ENCODE peak calls at places on chromosomes 7 and 10, in nine cellular contexts. P is lower lobe of right lung, N is pancreas, I is T-cell, K is uterus, E is NCI-H2171 treated with DMSO at 0.1 percent for 48 hours, U is GF-D8, T is NCI-H774, C is ELR. A is an unnamed sample.

GRCh38 chr7:857661-858060 is 18.7 kb upstream of the GET4 start:
- DNase-seq in P (no peak), N (peak), I (no peak), K (no peak), E (no peak), U (no peak), T (no peak), C (no peak), A (no peak)

GRCh38 chr10:104938031-104938430 is 296.9 kb downstream of the SORCS3 start:
- DNase-seq in P (no peak), N (no peak), I (no peak), K (no peak), E (no peak), U (no peak), T (no peak), C (no peak), A (no peak)

GRCh38 chr10:14758451-14758850 is 16.2 kb downstream of the FAM107B start:
- DNase-seq in P (no peak), N (no peak), I (no peak), K (no peak), E (no peak), U (no peak), T (no peak), C (no peak), A (no peak)

GRCh38 chr10:7314068-7314646 is 96.7 kb downstream of the SFMBT2 start:
- DNase-seq in P (no peak), N (no peak), I (no peak), K (no peak), E (no peak), U (no peak), T (no peak), C (no peak), A (no peak)

GRCh38 chr7:121537031-121537430 is 140.9 kb upstream of the FAM3C start:
- DNase-seq in P (no peak), N (no peak), I (no peak), K (no peak), E (no peak), U (no peak), T (no peak), C (no peak), A (no peak)

GRCh38 chr7:23696916-23697441 is 13.0 kb upstream of the STK31 start:
- DNase-seq in P (peak), N (peak), I (peak), K (no peak), E (peak), U (no peak), T (peak), C (peak), A (peak)

GRCh38 chr7:50362142-50362541 is 57.6 kb downstream of the IKZF1 start:
- DNase-seq in P (no peak), N (no peak), I (no peak), K (no peak), E (no peak), U (no peak), T (no peak), C (no peak), A (no peak)

GRCh38 chr7:138313829-138314178 is 146.3 kb upstream of the TRIM24 start:
- DNase-seq in P (no peak), N (no peak), I (no peak), K (no peak), E (no peak), U (no peak), T (no peak), C (no peak), A (no peak)

GRCh38 chr10:16923309-16923708 is 106.1 kb upstream of the RSU1 start:
- DNase-seq in P (no peak), N (no peak), I (no peak), K (no peak), E (no peak), U (no peak), T (no peak), C (no peak), A (no peak)

GRCh38 chr7:114392686-114393085 is 21.9 kb upstream of the FOXP2 start:
- DNase-seq in P (no peak), N (no peak), I (no peak), K (no peak), E (no peak), U (no peak), T (no peak), C (peak), A (no peak)

GRCh38 chr7:24366901-24367300 is 82.9 kb downstream of the NPY start:
- DNase-seq in P (no peak), N (no peak), I (no peak), K (no peak), E (peak), U (no peak), T (no peak), C (no peak), A (no peak)

GRCh38 chr10:28532223-28532508 is 752 bp upstream of the WAC start:
- DNase-seq in P (no peak), N (peak), I (no peak), K (no peak), E (peak), U (peak), T (no peak), C (peak), A (peak)

GRCh38 chr10:98268694-98269386 is 846 bp upstream of the LOXL4 start:
- DNase-seq in P (no peak), N (no peak), I (no peak), K (no peak), E (peak), U (no peak), T (no peak), C (no peak), A (peak)

GRCh38 chr7:153473189-153473588 is 579.0 kb upstream of the DPP6 start:
- DNase-seq in P (no peak), N (no peak), I (no peak), K (peak), E (no peak), U (no peak), T (no peak), C (no peak), A (no peak)

GRCh38 chr10:71090801-71091200 is 121.6 kb upstream of the UNC5B start:
- DNase-seq in P (no peak), N (peak), I (no peak), K (no peak), E (no peak), U (no peak), T (no peak), C (no peak), A (peak)

GRCh38 chr7:129074361-129074871 is 19.5 kb upstream of the TNPO3 start:
- DNase-seq in P (no peak), N (no peak), I (no peak), K (no peak), E (no peak), U (no peak), T (no peak), C (no peak), A (no peak)

GRCh38 chr7:103613655-103614642 is 167.9 kb upstream of the SLC26A5 start:
- DNase-seq in P (no peak), N (no peak), I (no peak), K (no peak), E (peak), U (no peak), T (no peak), C (peak), A (no peak)

GRCh38 chr7:158239290-158239981 is 348.2 kb downstream of the PTPRN2 start:
- DNase-seq in P (no peak), N (no peak), I (no peak), K (no peak), E (peak), U (no peak), T (peak), C (no peak), A (peak)

GRCh38 chr7:110922906-110923305 is 168.0 kb upstream of the LRRN3 start:
- DNase-seq in P (no peak), N (no peak), I (no peak), K (no peak), E (no peak), U (no peak), T (no peak), C (peak), A (no peak)

GRCh38 chr10:78215645-78216044 is 182.0 kb downstream of the RPS24 start:
- DNase-seq in P (no peak), N (no peak), I (no peak), K (peak), E (no peak), U (no peak), T (no peak), C (no peak), A (peak)

GRCh38 chr10:129764011-129764900 is 199.8 kb downstream of the EBF3 start:
- DNase-seq in P (peak), N (no peak), I (no peak), K (peak), E (no peak), U (no peak), T (no peak), C (no peak), A (peak)

GRCh38 chr7:130421685-130422084 is 19.1 kb downstream of the CEP41 start:
- DNase-seq in P (no peak), N (no peak), I (no peak), K (no peak), E (no peak), U (peak), T (peak), C (no peak), A (no peak)

GRCh38 chr7:133742709-133743538 is 384.2 kb upstream of the LRGUK start:
- DNase-seq in P (no peak), N (no peak), I (no peak), K (no peak), E (peak), U (no peak), T (no peak), C (peak), A (no peak)

GRCh38 chr7:149414171-149414570 is 46.7 kb downstream of the ZNF777 start:
- DNase-seq in P (no peak), N (no peak), I (no peak), K (no peak), E (no peak), U (no peak), T (no peak), C (no peak), A (no peak)

GRCh38 chr7:469591-469961 is 50.1 kb downstream of the PDGFA start:
- DNase-seq in P (no peak), N (peak), I (no peak), K (peak), E (no peak), U (no peak), T (no peak), C (no peak), A (no peak)

GRCh38 chr10:124724279-124725027 is 19.7 kb downstream of the FAM53B start:
- DNase-seq in P (no peak), N (peak), I (no peak), K (peak), E (no peak), U (no peak), T (no peak), C (no peak), A (no peak)

GRCh38 chr7:29434405-29434804 is 129.2 kb upstream of the PRR15 start:
- DNase-seq in P (no peak), N (no peak), I (no peak), K (no peak), E (no peak), U (no peak), T (no peak), C (no peak), A (no peak)

GRCh38 chr7:74305987-74306736 is 17.0 kb downstream of the CLIP2 start:
- DNase-seq in P (no peak), N (no peak), I (no peak), K (no peak), E (no peak), U (no peak), T (no peak), C (no peak), A (no peak)

GRCh38 chr7:143512488-143513340 is 35.0 kb downstream of the TAS2R41 start:
- DNase-seq in P (no peak), N (no peak), I (no peak), K (no peak), E (no peak), U (no peak), T (no peak), C (no peak), A (no peak)

GRCh38 chr7:132904209-132904608 is 177.7 kb downstream of the CHCHD3 start:
- DNase-seq in P (no peak), N (no peak), I (no peak), K (no peak), E (no peak), U (no peak), T (no peak), C (peak), A (no peak)

GRCh38 chr10:77041636-77042258 is 595.9 kb downstream of the KCNMA1 start:
- DNase-seq in P (peak), N (no peak), I (peak), K (no peak), E (no peak), U (peak), T (no peak), C (no peak), A (no peak)

GRCh38 chr7:107951896-107952295 is 51.1 kb downstream of the LAMB1 start:
- DNase-seq in P (no peak), N (no peak), I (no peak), K (no peak), E (no peak), U (no peak), T (no peak), C (no peak), A (peak)

GRCh38 chr7:122166708-122167107 is 22.7 kb upstream of the AASS start:
- DNase-seq in P (no peak), N (no peak), I (no peak), K (no peak), E (no peak), U (no peak), T (no peak), C (peak), A (no peak)

GRCh38 chr10:33412261-33413092 is 78.0 kb upstream of the NRP1 start:
- DNase-seq in P (peak), N (no peak), I (no peak), K (peak), E (no peak), U (no peak), T (no peak), C (peak), A (peak)

GRCh38 chr10:44383749-44384600 is 922 bp downstream of the CXCL12 start:
- DNase-seq in P (no peak), N (peak), I (no peak), K (peak), E (peak), U (no peak), T (no peak), C (peak), A (peak)

GRCh38 chr7:149494738-149495368 is 2.8 kb downstream of the ZNF746 start:
- DNase-seq in P (no peak), N (no peak), I (no peak), K (no peak), E (no peak), U (peak), T (no peak), C (no peak), A (no peak)

GRCh38 chr7:49822862-49823261 is 49.4 kb downstream of the VWC2 start:
- DNase-seq in P (no peak), N (no peak), I (no peak), K (no peak), E (no peak), U (no peak), T (no peak), C (no peak), A (no peak)

GRCh38 chr10:99779335-99779734 is 3.1 kb upstream of the ABCC2 start:
- DNase-seq in P (no peak), N (no peak), I (no peak), K (no peak), E (no peak), U (peak), T (no peak), C (peak), A (no peak)

GRCh38 chr10:87038286-87038717 is 18.2 kb downstream of the FAM25A start:
- DNase-seq in P (no peak), N (no peak), I (no peak), K (no peak), E (no peak), U (no peak), T (no peak), C (no peak), A (no peak)

GRCh38 chr7:124930655-124931597 is 1.3 kb upstream of the POT1 start:
- DNase-seq in P (no peak), N (no peak), I (no peak), K (no peak), E (no peak), U (no peak), T (no peak), C (no peak), A (no peak)

A was measured in lower leg skin.